ENCODE peak calls at places on chromosomes 11 and 22, in five cellular contexts. W, B, H, P and C are unnamed samples.

GRCh38 chr11:64294665-64295289 is 3.7 kb downstream of the KCNK4 start:
- DNase-seq in B (no peak), H (no peak), P (no peak), W (no peak), C (no peak)

GRCh38 chr22:24758164-24758799 is 16.2 kb downstream of the PIWIL3 start:
- DNase-seq in H (no peak), W (peak), B (no peak), P (peak), C (peak)

GRCh38 chr11:110119317-110119716 is 26.1 kb downstream of the ZC3H12C start:
- DNase-seq in H (no peak), P (no peak), W (no peak), B (no peak), C (no peak)

GRCh38 chr11:76542436-76542835 is 97.6 kb downstream of the EMSY start:
- DNase-seq in W (no peak), B (no peak), P (no peak), H (no peak), C (no peak)

GRCh38 chr11:124482362-124483147 is 37.1 kb upstream of the OR8B8 start:
- DNase-seq in B (no peak), W (no peak), H (no peak), P (peak), C (no peak)

GRCh38 chr11:46523290-46523689 is 70.5 kb downstream of the AMBRA1 start:
- DNase-seq in P (no peak), B (no peak), W (no peak), H (no peak), C (no peak)

GRCh38 chr11:7473702-7474101 is 11.6 kb upstream of the OLFML1 start:
- DNase-seq in H (no peak), P (no peak), W (no peak), B (no peak), C (no peak)

GRCh38 chr11:12288212-12288933 is 89.0 kb upstream of the PARVA start:
- DNase-seq in P (peak), H (peak), B (no peak), W (peak), C (peak)

GRCh38 chr22:49205401-49205800 is 622.3 kb downstream of the BRD1 start:
- DNase-seq in W (no peak), P (no peak), H (peak), B (no peak), C (no peak)

GRCh38 chr11:75311858-75312288 is 39.6 kb downstream of the ARRB1 start:
- DNase-seq in P (peak), H (no peak), B (peak), W (no peak), C (no peak)

GRCh38 chr22:46551321-46551720 is 13.9 kb upstream of the CELSR1 start:
- DNase-seq in P (no peak), H (no peak), B (no peak), W (no peak), C (no peak)

GRCh38 chr11:2519879-2520735 is 75.3 kb downstream of the KCNQ1 start:
- DNase-seq in B (peak), P (no peak), H (peak), W (no peak), C (no peak)

GRCh38 chr11:64344721-64345120 is 4.7 kb downstream of the CCDC88B start:
- DNase-seq in P (no peak), H (peak), B (no peak), W (no peak), C (no peak)

GRCh38 chr11:57349491-57350274 is 11.5 kb downstream of the P2RX3 start:
- DNase-seq in P (peak), B (no peak), W (peak), H (peak), C (peak)

GRCh38 chr11:123505546-123506299 is 75.7 kb downstream of the GRAMD1B start:
- DNase-seq in H (peak), W (no peak), P (peak), B (no peak), C (no peak)

GRCh38 chr11:87573708-87574107 is 536.0 kb downstream of the TMEM135 start:
- DNase-seq in W (no peak), B (no peak), H (no peak), P (no peak), C (no peak)

GRCh38 chr11:6475936-6476335 is 2.2 kb upstream of the TRIM3 start:
- DNase-seq in B (no peak), W (no peak), H (peak), P (peak), C (no peak)

GRCh38 chr11:116719102-116719501 is 53.7 kb downstream of the BUD13 start:
- DNase-seq in W (no peak), H (no peak), B (no peak), P (no peak), C (no peak)

GRCh38 chr11:64485077-64485476 is 105.9 kb upstream of the SLC22A12 start:
- DNase-seq in B (no peak), W (no peak), H (no peak), P (no peak), C (no peak)

GRCh38 chr11:75233688-75234295 is 6.8 kb upstream of the TPBGL start:
- DNase-seq in P (peak), W (peak), H (peak), B (no peak), C (peak)

GRCh38 chr22:23525510-23525909 is 54.6 kb downstream of the IGLL1 start:
- DNase-seq in B (no peak), H (no peak), W (no peak), P (no peak), C (no peak)

GRCh38 chr22:30250713-30251267 is 4.2 kb upstream of the LIF start:
- DNase-seq in H (no peak), B (no peak), W (no peak), P (no peak), C (peak)

GRCh38 chr11:36265793-36266628 is 23.2 kb downstream of the COMMD9 start:
- DNase-seq in H (peak), B (no peak), W (peak), P (peak), C (peak)

GRCh38 chr22:50473088-50473487 is 1.7 kb downstream of the SBF1 start:
- DNase-seq in P (peak), H (no peak), W (peak), B (no peak), C (peak)

GRCh38 chr11:13223112-13223511 is 54.5 kb upstream of the BMAL1 start:
- DNase-seq in B (no peak), P (no peak), H (no peak), W (no peak), C (no peak)